ENCODE peak calls at places on chromosome 13, in seven cellular contexts. I is effector CD4-positive, alpha-beta T cell; R is stimulated activated CD4-positive, alpha-beta T cell treated with anti-CD3 and anti-CD28 coated beads, TNF-alpha, amount 100 ng/mL, for 24 hours; T is fibroblast of pulmonary artery; H is NCI-H748 treated with DMSO at 0.1 percent for 48 hours; N is HTR-8/SVneo; M is non-pigmented ciliary epithelial cell. F is an unnamed sample.

GRCh38 chr13:108425056-108425455 is 155.5 kb downstream of the TNFSF13B start:
- DNase-seq in I (no peak), R (no peak), T (peak), H (no peak), N (peak), M (peak), F (no peak)

GRCh38 chr13:80382576-80382975 is 41.6 kb upstream of the SPRY2 start:
- DNase-seq in I (no peak), R (no peak), T (no peak), H (peak), N (no peak), M (no peak), F (no peak)

GRCh38 chr13:97141564-97142005 is 80.5 kb upstream of the MBNL2 start:
- DNase-seq in I (no peak), R (no peak), T (peak), H (peak), N (peak), M (peak), F (peak)

GRCh38 chr13:36706755-36707154 is 32.9 kb downstream of the SERTM1 start:
- DNase-seq in I (no peak), R (no peak), T (peak), H (no peak), N (no peak), M (peak), F (no peak)

GRCh38 chr13:113941571-113942191 is 32.2 kb downstream of the C13orf46 start:
- DNase-seq in I (no peak), R (no peak), T (no peak), H (no peak), N (no peak), M (no peak), F (no peak)

GRCh38 chr13:33868343-33868994 is 50.5 kb downstream of the RFC3 start:
- DNase-seq in I (no peak), R (no peak), T (no peak), H (no peak), N (no peak), M (no peak), F (no peak)

GRCh38 chr13:101917833-101918755 is 465.6 kb downstream of the ITGBL1 start:
- DNase-seq in I (no peak), R (no peak), T (no peak), H (peak), N (peak), M (no peak), F (no peak)

GRCh38 chr13:50341526-50341925 is 326.3 kb downstream of the KCNRG start:
- DNase-seq in I (no peak), R (no peak), T (no peak), H (no peak), N (no peak), M (no peak), F (no peak)

GRCh38 chr13:30752201-30752797 is 17.0 kb downstream of the ALOX5AP start:
- DNase-seq in I (no peak), R (no peak), T (no peak), H (no peak), N (no peak), M (no peak), F (no peak)

GRCh38 chr13:54805743-54806142 is 1777.1 kb downstream of the OLFM4 start:
- DNase-seq in I (no peak), R (no peak), T (no peak), H (no peak), N (no peak), M (no peak), F (no peak)

GRCh38 chr13:31060655-31061054 is 101.0 kb downstream of the HSPH1 start:
- DNase-seq in I (no peak), R (no peak), T (no peak), H (no peak), N (no peak), M (no peak), F (no peak)

GRCh38 chr13:44274838-44275237 is 98.8 kb upstream of the SERP2 start:
- DNase-seq in I (no peak), R (no peak), T (no peak), H (no peak), N (no peak), M (no peak), F (no peak)

GRCh38 chr13:49655906-49656305 is 27.6 kb downstream of the ARL11 start:
- DNase-seq in I (no peak), R (no peak), T (no peak), H (no peak), N (no peak), M (no peak), F (no peak)

GRCh38 chr13:103349664-103350063 is 283.4 kb upstream of the SLC10A2 start:
- DNase-seq in I (no peak), R (no peak), T (no peak), H (no peak), N (no peak), M (no peak), F (no peak)

GRCh38 chr13:31166591-31166990 is 4.9 kb upstream of the HSPH1 start:
- DNase-seq in I (no peak), R (no peak), T (no peak), H (no peak), N (no peak), M (no peak), F (no peak)

GRCh38 chr13:28411859-28412353 is 83.0 kb downstream of the FLT1 start:
- DNase-seq in I (no peak), R (no peak), T (peak), H (peak), N (no peak), M (no peak), F (no peak)

GRCh38 chr13:73708393-73708985 is 425.7 kb downstream of the KLF12 start:
- DNase-seq in I (peak), R (peak), T (peak), H (peak), N (peak), M (peak), F (no peak)

GRCh38 chr13:110963554-110963970 is 48.7 kb upstream of the ANKRD10 start:
- DNase-seq in I (no peak), R (no peak), T (no peak), H (no peak), N (no peak), M (no peak), F (no peak)

GRCh38 chr13:107170270-107170931 is 602.5 kb upstream of the ARGLU1 start:
- DNase-seq in I (no peak), R (no peak), T (no peak), H (no peak), N (no peak), M (no peak), F (no peak)

GRCh38 chr13:97242755-97243497 is 20.8 kb downstream of the MBNL2 start:
- DNase-seq in I (no peak), R (no peak), T (no peak), H (no peak), N (no peak), M (no peak), F (no peak)

F was measured in keratinocyte.